ENCODE peak calls at places on chromosomes 16 and 17, in ten cellular contexts. M, P, B, J, G, V, L, Z, F and C are unnamed samples.

GRCh38 chr17:70848785-70849184 is 679.5 kb downstream of the KCNJ2 start:
- DNase-seq in M (no peak), P (no peak), B (peak), J (no peak), G (no peak), V (no peak), L (no peak), Z (no peak), F (no peak), C (no peak)

GRCh38 chr17:48718162-48718780 is 4.0 kb downstream of the PRAC1 start:
- DNase-seq in M (no peak), P (peak), B (no peak), J (no peak), G (no peak), V (no peak), L (no peak), Z (peak), F (no peak), C (no peak)

GRCh38 chr17:3658784-3659449 is 9.5 kb downstream of the TAX1BP3 start:
- DNase-seq in M (no peak), P (no peak), B (no peak), J (no peak), G (no peak), V (no peak), L (no peak), Z (no peak), F (no peak), C (peak)

GRCh38 chr17:50484341-50485155 is 5.9 kb downstream of the RSAD1 start:
- DNase-seq in M (no peak), P (no peak), B (no peak), J (no peak), G (peak), V (no peak), L (no peak), Z (peak), F (no peak), C (no peak)

GRCh38 chr17:1484586-1485310 is 7.7 kb downstream of the MYO1C start:
- DNase-seq in M (no peak), P (no peak), B (no peak), J (peak), G (no peak), V (peak), L (peak), Z (peak), F (no peak), C (peak)

GRCh38 chr16:17416461-17417221 is 54.1 kb downstream of the XYLT1 start:
- DNase-seq in M (no peak), P (no peak), B (peak), J (no peak), G (no peak), V (no peak), L (no peak), Z (no peak), F (no peak), C (no peak)

GRCh38 chr17:82249896-82250581 is 21.2 kb downstream of the SLC16A3 start:
- DNase-seq in M (no peak), P (no peak), B (no peak), J (no peak), G (peak), V (no peak), L (no peak), Z (no peak), F (no peak), C (peak)

GRCh38 chr17:38864636-38865398 is 5.0 kb upstream of the LASP1 start:
- DNase-seq in M (no peak), P (no peak), B (peak), J (no peak), G (no peak), V (no peak), L (peak), Z (no peak), F (no peak), C (no peak)

GRCh38 chr17:67258836-67259468 is 14.0 kb upstream of the HELZ start:
- DNase-seq in M (no peak), P (peak), B (no peak), J (no peak), G (no peak), V (no peak), L (no peak), Z (no peak), F (no peak), C (no peak)

GRCh38 chr16:68310441-68311315 is at the start of the genes PRMT7 and SLC7A6OS:
- DNase-seq in M (no peak), P (peak), B (peak), J (peak), G (peak), V (peak), L (peak), Z (peak), F (peak), C (peak)
- TF ChIP-seq POLR2A in M (no peak), P (peak), B (peak), J (peak), G (peak), V (no peak), L (peak), Z (peak), F (no peak), C (peak)

GRCh38 chr17:36545465-36546417 is 1.0 kb downstream of the GGNBP2 start:
- DNase-seq in M (peak), P (peak), B (peak), J (peak), G (peak), V (peak), L (peak), Z (peak), F (peak), C (peak)

GRCh38 chr17:36546418-36547093 is 1.8 kb downstream of the GGNBP2 start:
- DNase-seq in M (no peak), P (no peak), B (no peak), J (no peak), G (no peak), V (no peak), L (no peak), Z (no peak), F (no peak), C (no peak)

GRCh38 chr17:36550491-36551417 is 6.0 kb downstream of the GGNBP2 start:
- DNase-seq in M (no peak), P (no peak), B (no peak), J (no peak), G (no peak), V (no peak), L (no peak), Z (no peak), F (no peak), C (no peak)

GRCh38 chr17:36545093-36545464 is 360 bp downstream of the GGNBP2 start:
- DNase-seq in M (no peak), P (no peak), B (no peak), J (no peak), G (no peak), V (no peak), L (no peak), Z (no peak), F (no peak), C (no peak)

GRCh38 chr17:36547776-36548175 is 3.1 kb downstream of the GGNBP2 start:
- DNase-seq in M (no peak), P (no peak), B (no peak), J (no peak), G (no peak), V (no peak), L (no peak), Z (no peak), F (no peak), C (no peak)
- H3K4me3 ChIP-seq in M (no peak), P (peak), B (no peak), J (no peak), G (no peak), V (peak), L (peak), Z (no peak), F (no peak), C (no peak)

DNA sequence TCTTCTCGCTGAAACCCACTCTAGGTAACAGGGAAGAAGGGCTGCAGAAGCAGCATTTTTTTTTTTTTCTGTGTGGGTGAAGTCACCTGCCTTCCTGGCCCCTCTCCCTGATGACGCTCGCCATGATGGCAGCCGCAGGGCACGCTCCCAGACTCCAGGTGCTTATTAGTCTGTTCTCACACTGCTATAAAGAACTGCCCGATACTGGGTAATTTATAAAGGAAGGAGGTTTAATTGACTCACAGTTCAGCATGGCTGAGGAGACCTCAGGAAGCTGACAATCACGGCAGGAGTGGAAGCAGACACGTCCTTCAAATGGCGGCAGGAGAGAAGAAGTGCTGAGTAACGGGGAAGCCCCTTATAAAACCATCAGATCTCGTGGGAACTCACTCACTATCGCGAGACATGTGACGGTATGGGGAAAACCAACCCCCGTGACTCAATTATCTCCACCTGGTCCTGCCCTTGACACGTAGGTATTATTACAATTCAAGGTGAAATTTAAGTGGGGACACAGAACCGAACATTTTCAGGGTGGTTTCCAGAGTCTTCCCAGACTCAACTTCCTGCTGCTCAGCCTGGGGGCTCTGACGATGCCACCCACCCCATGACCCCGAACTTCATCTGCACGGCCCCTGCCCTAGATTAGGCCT is 34.9 kb upstream of the NLRP1 start:
- DNase-seq in M (no peak), P (no peak), B (no peak), J (no peak), G (no peak), V (no peak), L (no peak), Z (no peak), F (no peak), C (no peak)
- TF ChIP-seq POLR2A in M (no peak), P (no peak), B (no peak), J (no peak), G (no peak), V (no peak), L (no peak), Z (no peak), F (no peak), C (no peak)

GRCh38 chr16:378821-379182 is 3.0 kb downstream of the PGAP6 start:
- DNase-seq in M (no peak), P (no peak), B (no peak), J (no peak), G (no peak), V (no peak), L (no peak), Z (no peak), F (no peak), C (no peak)

GRCh38 chr16:379183-379960 is 2.4 kb downstream of the PGAP6 start:
- DNase-seq in M (no peak), P (no peak), B (no peak), J (no peak), G (peak), V (peak), L (no peak), Z (no peak), F (peak), C (peak)

GRCh38 chr16:380837-381787 is 666 bp downstream of the PGAP6 start:
- DNase-seq in M (no peak), P (no peak), B (peak), J (no peak), G (peak), V (no peak), L (no peak), Z (no peak), F (no peak), C (peak)

GRCh38 chr16:381788-382717 is at the start of gene PGAP6:
- DNase-seq in M (no peak), P (no peak), B (peak), J (peak), G (peak), V (peak), L (no peak), Z (peak), F (no peak), C (peak)

GRCh38 chr16:379961-380836 is 1.6 kb downstream of the PGAP6 start:
- DNase-seq in M (no peak), P (no peak), B (no peak), J (no peak), G (no peak), V (no peak), L (no peak), Z (no peak), F (no peak), C (no peak)
- H3K4me3 ChIP-seq in M (peak), P (peak), B (peak), J (peak), G (peak), V (peak), L (peak), Z (peak), F (peak), C (peak)

DNA sequence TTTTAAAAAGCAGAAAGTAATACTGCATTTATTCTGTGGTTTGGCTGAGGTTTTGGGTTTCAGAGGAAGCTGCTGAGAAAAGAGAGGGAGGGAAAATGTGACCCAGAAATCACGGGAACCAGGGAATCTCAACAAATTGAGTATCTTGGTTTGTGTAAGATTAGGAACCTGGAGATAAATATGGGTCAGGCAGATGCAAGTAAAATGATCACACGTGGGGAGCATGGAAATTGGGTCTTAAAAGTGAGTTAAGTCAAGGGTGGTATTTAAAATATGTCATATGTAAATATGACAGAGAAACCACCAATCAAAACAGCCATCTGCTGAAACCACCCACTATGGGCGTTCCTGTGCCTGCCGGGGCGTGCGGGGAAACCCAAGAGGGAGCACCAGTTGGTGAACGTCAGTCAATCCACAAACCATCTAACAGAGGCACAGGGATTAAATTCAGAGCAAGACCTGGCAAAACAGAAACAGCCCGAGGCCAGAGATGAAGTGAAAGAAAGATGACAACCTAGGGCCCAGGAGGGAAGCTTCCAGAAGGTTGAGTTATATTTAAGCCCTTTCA is 33.4 kb downstream of the CDH13 start:
- DNase-seq in M (no peak), P (no peak), B (peak), J (no peak), G (no peak), V (no peak), L (no peak), Z (no peak), F (no peak), C (no peak)
- TF ChIP-seq POLR2A in M (no peak), P (no peak), B (no peak), J (no peak), G (no peak), V (no peak), L (no peak), Z (no peak), F (no peak), C (no peak)

GRCh38 chr17:29194669-29195068 is 14.5 kb upstream of the MYO18A start:
- DNase-seq in M (no peak), P (no peak), B (no peak), J (no peak), G (no peak), V (no peak), L (no peak), Z (no peak), F (no peak), C (no peak)
- H3K4me3 ChIP-seq in M (no peak), P (no peak), B (no peak), J (no peak), G (no peak), V (no peak), L (no peak), Z (no peak), F (no peak), C (no peak)

GRCh38 chr16:590165-590874 is 454 bp downstream of the RAB40C start:
- DNase-seq in M (no peak), P (no peak), B (peak), J (no peak), G (no peak), V (peak), L (no peak), Z (peak), F (peak), C (peak)

GRCh38 chr16:588639-588888 is 1.3 kb upstream of the RAB40C start:
- DNase-seq in M (no peak), P (no peak), B (peak), J (no peak), G (peak), V (peak), L (peak), Z (no peak), F (no peak), C (no peak)

GRCh38 chr16:590875-591200 is 972 bp downstream of the RAB40C start:
- DNase-seq in M (no peak), P (no peak), B (no peak), J (no peak), G (no peak), V (no peak), L (no peak), Z (peak), F (no peak), C (no peak)

GRCh38 chr16:589658-590159 is at the start of gene RAB40C:
- DNase-seq in M (peak), P (peak), B (peak), J (peak), G (peak), V (peak), L (peak), Z (peak), F (peak), C (peak)

GRCh38 chr16:588889-589657 is 793 bp upstream of the RAB40C start:
- DNase-seq in M (peak), P (peak), B (peak), J (peak), G (peak), V (peak), L (peak), Z (peak), F (peak), C (peak)
- TF ChIP-seq POLR2A in M (no peak), P (peak), B (peak), J (peak), G (peak), V (no peak), L (peak), Z (peak), F (peak), C (peak)

GRCh38 chr17:63496177-63496576 is 19.3 kb downstream of the ACE start:
- DNase-seq in M (no peak), P (no peak), B (no peak), J (no peak), G (no peak), V (no peak), L (no peak), Z (no peak), F (no peak), C (no peak)
- H3K4me3 ChIP-seq in M (no peak), P (no peak), B (no peak), J (no peak), G (no peak), V (no peak), L (no peak), Z (no peak), F (no peak), C (no peak)